ENCODE peak calls at places on chromosomes 11 and 22, in four cellular contexts. H is SK-N-SH, Y is OCI-LY7, F is GM23248. A is an unnamed sample.

GRCh38 chr11:8011981-8012444 is 24.9 kb downstream of the EIF3F start:
- DNase-seq in H (no peak), Y (no peak), F (peak), A (peak)

GRCh38 chr22:39316440-39317083 is 2.9 kb downstream of the RPL3 start:
- DNase-seq in H (peak), Y (peak), F (peak), A (peak)

GRCh38 chr11:85137597-85137996 is 489.5 kb downstream of the DLG2 start:
- DNase-seq in H (no peak), Y (no peak), F (no peak), A (no peak)

GRCh38 chr11:70281114-70281729 is 10.7 kb downstream of the PPFIA1 start:
- DNase-seq in H (no peak), Y (no peak), F (peak), A (no peak)

GRCh38 chr22:47195676-47196492 is 433.4 kb downstream of the TBC1D22A start:
- DNase-seq in H (peak), Y (no peak), F (no peak), A (no peak)

GRCh38 chr11:129414144-129414876 is 38.7 kb downstream of the BARX2 start:
- DNase-seq in H (no peak), Y (no peak), F (no peak), A (no peak)

GRCh38 chr11:400241-400729 is 6.3 kb downstream of the PKP3 start:
- DNase-seq in H (no peak), Y (no peak), F (peak), A (no peak)

GRCh38 chr22:48072777-48073176 is 1310.3 kb downstream of the TBC1D22A start:
- DNase-seq in H (no peak), Y (peak), F (no peak), A (no peak)

GRCh38 chr22:46934746-46935491 is 172.5 kb downstream of the TBC1D22A start:
- DNase-seq in H (no peak), Y (no peak), F (peak), A (peak)

GRCh38 chr11:12052676-12053605 is 44.5 kb upstream of the DKK3 start:
- DNase-seq in H (no peak), Y (no peak), F (no peak), A (no peak)

GRCh38 chr22:21837184-21837979 is 30.1 kb downstream of the MAPK1 start:
- DNase-seq in H (no peak), Y (no peak), F (peak), A (peak)

GRCh38 chr11:101870510-101870909 is 44.3 kb upstream of the CEP126 start:
- DNase-seq in H (no peak), Y (no peak), F (peak), A (peak)

GRCh38 chr11:106457727-106458126 is 380.3 kb downstream of the AASDHPPT start:
- DNase-seq in H (no peak), Y (no peak), F (peak), A (no peak)

GRCh38 chr11:27718853-27719574 is 18.8 kb upstream of the BDNF start:
- DNase-seq in H (peak), Y (no peak), F (peak), A (peak)

GRCh38 chr11:113193894-113194293 is 120.5 kb upstream of the TTC12 start:
- DNase-seq in H (peak), Y (no peak), F (no peak), A (no peak)

GRCh38 chr22:46830841-46831240 is 68.4 kb downstream of the TBC1D22A start:
- DNase-seq in H (no peak), Y (no peak), F (peak), A (no peak)

GRCh38 chr11:73192272-73192671 is 25.8 kb upstream of the P2RY2 start:
- DNase-seq in H (no peak), Y (no peak), F (no peak), A (no peak)

GRCh38 chr22:36734171-36735058 is 30.9 kb upstream of the CACNG2 start:
- DNase-seq in H (no peak), Y (no peak), F (peak), A (no peak)

GRCh38 chr11:76408171-76408965 is 27.2 kb downstream of the GVQW3 start:
- DNase-seq in H (peak), Y (peak), F (no peak), A (no peak)

GRCh38 chr11:114197799-114198500 is 98.2 kb upstream of the NNMT start:
- DNase-seq in H (no peak), Y (no peak), F (peak), A (peak)

GRCh38 chr11:130405428-130405827 is 23.0 kb downstream of the ADAMTS8 start:
- DNase-seq in H (no peak), Y (no peak), F (no peak), A (no peak)

GRCh38 chr11:14620027-14620511 is 23.5 kb upstream of the PDE3B start:
- DNase-seq in H (no peak), Y (no peak), F (no peak), A (peak)

GRCh38 chr11:28961726-28962125 is 853.5 kb downstream of the METTL15 start:
- DNase-seq in H (no peak), Y (no peak), F (no peak), A (no peak)

GRCh38 chr11:33507967-33508366 is 192.7 kb downstream of the C11orf91 start:
- DNase-seq in H (no peak), Y (no peak), F (peak), A (peak)

GRCh38 chr22:45632791-45633515 is 38.7 kb upstream of the ATXN10 start:
- DNase-seq in H (no peak), Y (no peak), F (no peak), A (no peak)

GRCh38 chr22:27975381-27976013 is 56.4 kb upstream of the PITPNB start:
- DNase-seq in H (no peak), Y (no peak), F (peak), A (no peak)

GRCh38 chr22:24507742-24508141 is 12.6 kb downstream of the UPB1 start:
- DNase-seq in H (no peak), Y (peak), F (no peak), A (no peak)

GRCh38 chr22:50656122-50657070 is 16.2 kb upstream of the SHANK3 start:
- DNase-seq in H (peak), Y (no peak), F (peak), A (no peak)

GRCh38 chr11:74678591-74679512 is 52.4 kb downstream of the CHRDL2 start:
- DNase-seq in H (no peak), Y (no peak), F (peak), A (no peak)

GRCh38 chr22:19986410-19987341 is 29.9 kb downstream of the ARVCF start:
- DNase-seq in H (peak), Y (peak), F (peak), A (peak)

GRCh38 chr11:128334311-128335044 is 252.9 kb downstream of the ETS1 start:
- DNase-seq in H (no peak), Y (no peak), F (no peak), A (peak)

GRCh38 chr11:68374531-68374930 is 62.1 kb downstream of the LRP5 start:
- DNase-seq in H (no peak), Y (no peak), F (peak), A (no peak)

GRCh38 chr11:78414321-78415051 is 3.1 kb downstream of the GAB2 start:
- DNase-seq in H (peak), Y (peak), F (peak), A (peak)

GRCh38 chr11:75314771-75315438 is 36.6 kb downstream of the ARRB1 start:
- DNase-seq in H (no peak), Y (no peak), F (no peak), A (no peak)

GRCh38 chr11:96708469-96708868 is 318.7 kb downstream of the JRKL start:
- DNase-seq in H (no peak), Y (no peak), F (no peak), A (no peak)

GRCh38 chr11:117094776-117095175 is 3.5 kb downstream of the SIK3 start:
- DNase-seq in H (no peak), Y (no peak), F (peak), A (peak)

GRCh38 chr11:112017538-112017937 is 7.7 kb upstream of the DLAT start:
- DNase-seq in H (no peak), Y (no peak), F (peak), A (no peak)

GRCh38 chr11:94895971-94896370 is 77.4 kb downstream of the CWC15 start:
- DNase-seq in H (no peak), Y (no peak), F (peak), A (no peak)

GRCh38 chr22:46866591-46866990 is 104.1 kb downstream of the TBC1D22A start:
- DNase-seq in H (no peak), Y (no peak), F (peak), A (no peak)

GRCh38 chr11:15867886-15868285 is 488.5 kb downstream of the SOX6 start:
- DNase-seq in H (no peak), Y (no peak), F (no peak), A (no peak)

GRCh38 chr11:15865212-15865987 is 490.9 kb downstream of the SOX6 start:
- DNase-seq in H (no peak), Y (no peak), F (no peak), A (no peak)

GRCh38 chr11:15863411-15863810 is 492.9 kb downstream of the SOX6 start:
- DNase-seq in H (no peak), Y (no peak), F (no peak), A (no peak)

GRCh38 chr11:15861256-15861655 is 495.1 kb downstream of the SOX6 start:
- DNase-seq in H (no peak), Y (no peak), F (no peak), A (no peak)

GRCh38 chr11:15864021-15864805 is 492.1 kb downstream of the SOX6 start:
- DNase-seq in H (no peak), Y (no peak), F (no peak), A (no peak)
- H2AFZ ChIP-seq in H (no peak), Y (no peak), F (no peak), A (no peak)

GRCh38 chr11:72144807-72145565 is 9.5 kb downstream of the FOLR3 start:
- DNase-seq in H (no peak), Y (no peak), F (peak), A (no peak)
- TF ChIP-seq EZH2phosphoT487 in H (no peak), Y (no peak), F (no peak), A (no peak)

GRCh38 chr11:64333556-64333955 is 6.4 kb upstream of the CCDC88B start:
- DNase-seq in H (no peak), Y (no peak), F (no peak), A (no peak)

GRCh38 chr11:64327993-64328392 is 10.1 kb downstream of the PRDX5 start:
- DNase-seq in H (no peak), Y (no peak), F (no peak), A (no peak)

GRCh38 chr11:64334764-64335741 is 5.0 kb upstream of the CCDC88B start:
- DNase-seq in H (peak), Y (peak), F (peak), A (peak)

GRCh38 chr11:64330888-64331287 is 9.1 kb upstream of the CCDC88B start:
- DNase-seq in H (no peak), Y (no peak), F (no peak), A (no peak)

DNA sequence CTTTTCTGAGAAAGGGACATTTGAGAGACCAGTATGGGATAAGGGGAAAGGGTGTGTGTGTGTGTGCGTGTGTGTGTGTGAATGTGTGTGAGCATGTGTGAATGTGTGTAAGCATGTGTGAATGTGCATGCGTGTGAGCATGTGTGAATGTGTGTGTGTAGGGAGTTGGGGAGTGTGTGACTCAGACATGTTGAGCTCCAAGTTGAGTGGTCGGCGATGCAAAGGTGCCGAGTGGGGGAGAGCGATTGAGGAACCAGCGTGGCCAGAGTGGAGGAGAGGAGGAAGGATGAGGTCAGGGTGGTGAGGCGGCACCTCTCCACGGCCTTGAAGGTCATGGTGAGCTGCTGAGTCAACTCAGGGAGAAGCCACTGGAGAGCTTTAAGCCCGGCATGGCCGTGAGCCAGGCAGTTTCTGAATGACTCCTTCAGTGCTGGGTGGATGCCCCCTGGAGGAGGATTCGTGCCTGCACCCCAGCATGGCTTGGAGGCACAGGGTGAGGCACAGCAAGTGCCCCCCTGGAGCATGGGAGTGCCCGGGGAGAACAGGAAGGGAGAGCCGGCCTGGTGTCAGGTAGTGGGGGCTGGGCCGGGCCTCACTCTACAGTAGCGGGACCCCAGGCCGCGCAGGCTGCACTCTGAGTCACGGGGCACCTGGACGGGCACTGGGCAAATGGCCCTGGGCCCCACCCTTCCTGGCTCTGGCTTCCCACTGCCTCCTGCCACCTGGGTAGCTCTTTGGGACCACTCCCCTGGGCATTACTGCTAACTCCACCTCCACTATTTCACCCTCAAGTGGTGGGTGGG is 8.2 kb upstream of the CCDC88B start:
- DNase-seq in H (peak), Y (peak), F (peak), A (peak)
- H2AFZ ChIP-seq in H (peak), Y (no peak), F (peak), A (no peak)

GRCh38 chr11:10807629-10808552 is 835 bp downstream of the EIF4G2 start:
- DNase-seq in H (peak), Y (peak), F (peak), A (peak)
- TF ChIP-seq EZH2phosphoT487 in H (no peak), Y (no peak), F (no peak), A (no peak)

DNA sequence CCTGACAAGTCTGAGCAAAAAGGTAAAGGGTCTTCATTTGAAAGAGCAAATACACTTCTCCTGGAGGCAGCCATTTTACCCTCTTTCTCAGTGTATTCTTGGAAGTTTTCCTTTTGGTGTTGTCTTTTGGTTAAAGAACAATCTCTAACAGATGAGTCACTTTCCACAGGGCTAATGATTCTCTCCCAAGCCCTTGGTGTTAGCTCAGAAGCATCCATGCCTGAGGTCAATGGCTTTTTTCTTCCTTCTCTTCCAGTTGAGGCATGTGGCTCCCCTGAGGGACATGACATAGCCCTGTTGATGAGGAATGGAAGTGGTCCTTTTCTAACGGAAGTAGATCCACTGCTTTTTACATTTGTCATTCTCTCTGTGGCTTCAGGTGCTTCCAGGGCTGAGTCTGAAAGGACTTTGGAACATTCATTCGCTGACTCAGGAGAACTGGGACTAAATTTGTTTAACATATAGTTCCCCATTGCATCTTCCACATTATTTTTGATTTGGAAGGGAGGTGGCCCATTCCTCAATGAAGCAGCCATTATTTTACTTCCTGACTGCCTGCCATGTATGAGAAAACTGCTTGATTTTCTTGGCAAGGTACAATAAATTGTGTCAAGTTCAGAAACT is 13.8 kb upstream of the POGLUT3 start:
- DNase-seq in H (no peak), Y (no peak), F (peak), A (peak)
- H2AFZ ChIP-seq in H (peak), Y (no peak), F (peak), A (no peak)

A was measured in hepatocyte.